ENCODE peak calls at places on chromosomes 12 and 14, in five cellular contexts. One of them, this sample, is unnamed.

GRCh38 chr12:52222692-52223091 is 10.4 kb upstream of the KRT7 start:
- DNase-seq in neural progenitor cell: no peak
- DNase-seq in left ventricle myocardium inferior: no peak
- DNase-seq in substantia nigra: no peak
- DNase-seq in CD8-positive, alpha-beta memory T cell: no peak
- DNase-seq in this sample: no peak

GRCh38 chr12:113359133-113359938 is 949 bp downstream of the PLBD2 start:
- DNase-seq in neural progenitor cell: no peak
- DNase-seq in left ventricle myocardium inferior: peak
- DNase-seq in substantia nigra: peak
- DNase-seq in CD8-positive, alpha-beta memory T cell: no peak
- DNase-seq in this sample: no peak

GRCh38 chr12:40959041-40959440 is 229.1 kb upstream of the PDZRN4 start:
- DNase-seq in neural progenitor cell: no peak
- DNase-seq in left ventricle myocardium inferior: no peak
- DNase-seq in substantia nigra: no peak
- DNase-seq in CD8-positive, alpha-beta memory T cell: no peak
- DNase-seq in this sample: peak

GRCh38 chr12:89183985-89184435 is 168.3 kb downstream of the DUSP6 start:
- DNase-seq in neural progenitor cell: no peak
- DNase-seq in left ventricle myocardium inferior: peak
- DNase-seq in substantia nigra: no peak
- DNase-seq in CD8-positive, alpha-beta memory T cell: no peak
- DNase-seq in this sample: no peak

GRCh38 chr12:117875652-117876491 is 92.9 kb downstream of the KSR2 start:
- DNase-seq in neural progenitor cell: peak
- DNase-seq in left ventricle myocardium inferior: no peak
- DNase-seq in substantia nigra: peak
- DNase-seq in CD8-positive, alpha-beta memory T cell: peak
- DNase-seq in this sample: no peak

GRCh38 chr12:117596968-117597367 is 235.5 kb upstream of the NOS1 start:
- DNase-seq in neural progenitor cell: no peak
- DNase-seq in left ventricle myocardium inferior: no peak
- DNase-seq in substantia nigra: no peak
- DNase-seq in CD8-positive, alpha-beta memory T cell: no peak
- DNase-seq in this sample: no peak

GRCh38 chr14:30005114-30005698 is 77.6 kb upstream of the PRKD1 start:
- DNase-seq in neural progenitor cell: peak
- DNase-seq in left ventricle myocardium inferior: no peak
- DNase-seq in substantia nigra: no peak
- DNase-seq in CD8-positive, alpha-beta memory T cell: no peak
- DNase-seq in this sample: peak

GRCh38 chr14:88386395-88386794 is 938 bp downstream of the SPATA7 start:
- DNase-seq in neural progenitor cell: no peak
- DNase-seq in left ventricle myocardium inferior: no peak
- DNase-seq in substantia nigra: no peak
- DNase-seq in CD8-positive, alpha-beta memory T cell: no peak
- DNase-seq in this sample: no peak

GRCh38 chr14:84006643-84007137 is 1523.3 kb upstream of the FLRT2 start:
- DNase-seq in neural progenitor cell: peak
- DNase-seq in left ventricle myocardium inferior: no peak
- DNase-seq in substantia nigra: no peak
- DNase-seq in CD8-positive, alpha-beta memory T cell: no peak
- DNase-seq in this sample: peak

GRCh38 chr12:124566181-124567034 is 1.0 kb downstream of the NCOR2 start:
- DNase-seq in neural progenitor cell: peak
- DNase-seq in left ventricle myocardium inferior: peak
- DNase-seq in substantia nigra: peak
- DNase-seq in CD8-positive, alpha-beta memory T cell: peak
- DNase-seq in this sample: peak

GRCh38 chr12:124564232-124564958 is 3.0 kb downstream of the NCOR2 start:
- DNase-seq in neural progenitor cell: peak
- DNase-seq in left ventricle myocardium inferior: no peak
- DNase-seq in substantia nigra: peak
- DNase-seq in CD8-positive, alpha-beta memory T cell: no peak
- DNase-seq in this sample: no peak

GRCh38 chr12:124563809-124564208 is 3.6 kb downstream of the NCOR2 start:
- DNase-seq in neural progenitor cell: no peak
- DNase-seq in left ventricle myocardium inferior: no peak
- DNase-seq in substantia nigra: no peak
- DNase-seq in CD8-positive, alpha-beta memory T cell: no peak
- DNase-seq in this sample: no peak

GRCh38 chr12:124565656-124566180 is 1.7 kb downstream of the NCOR2 start:
- DNase-seq in neural progenitor cell: no peak
- DNase-seq in left ventricle myocardium inferior: no peak
- DNase-seq in substantia nigra: no peak
- DNase-seq in CD8-positive, alpha-beta memory T cell: no peak
- DNase-seq in this sample: no peak

DNA sequence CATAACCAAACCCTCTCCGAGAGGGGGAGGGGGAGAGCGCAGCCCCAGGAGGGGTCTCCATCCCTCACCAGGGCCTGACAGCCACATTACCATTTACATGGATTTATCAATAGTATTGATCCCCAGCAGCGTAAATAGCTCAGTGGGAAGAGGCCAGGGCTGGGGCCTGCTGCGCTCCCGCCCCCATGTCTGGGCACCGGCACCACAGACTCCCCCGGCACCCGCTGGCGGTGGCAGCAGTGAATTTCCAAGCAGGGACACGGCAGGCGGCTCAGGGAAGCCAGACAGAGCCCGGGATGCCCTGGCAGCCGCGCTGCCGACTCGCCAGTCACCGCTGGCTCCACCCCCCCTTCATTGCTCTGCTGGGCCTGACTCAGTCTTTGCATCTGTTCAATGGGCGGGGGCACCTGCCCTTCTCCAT is 2.3 kb downstream of the NCOR2 start:
- DNase-seq in neural progenitor cell: peak
- DNase-seq in left ventricle myocardium inferior: no peak
- DNase-seq in substantia nigra: peak
- DNase-seq in CD8-positive, alpha-beta memory T cell: no peak
- DNase-seq in this sample: no peak
- H3K27ac ChIP-seq in neural progenitor cell: no peak
- H3K27ac ChIP-seq in left ventricle myocardium inferior: peak
- H3K27ac ChIP-seq in substantia nigra: peak
- H3K27ac ChIP-seq in CD8-positive, alpha-beta memory T cell: no peak
- H3K27ac ChIP-seq in this sample: no peak

GRCh38 chr14:104585966-104586702 is 6.6 kb downstream of the C14orf180 start:
- DNase-seq in neural progenitor cell: no peak
- DNase-seq in left ventricle myocardium inferior: peak
- DNase-seq in substantia nigra: no peak
- DNase-seq in CD8-positive, alpha-beta memory T cell: no peak
- DNase-seq in this sample: no peak
- H3K27ac ChIP-seq in neural progenitor cell: no peak
- H3K27ac ChIP-seq in left ventricle myocardium inferior: peak
- H3K27ac ChIP-seq in substantia nigra: no peak
- H3K27ac ChIP-seq in CD8-positive, alpha-beta memory T cell: no peak
- H3K27ac ChIP-seq in this sample: no peak

GRCh38 chr12:47863467-47863866 is 41.3 kb downstream of the VDR start:
- DNase-seq in neural progenitor cell: no peak
- DNase-seq in left ventricle myocardium inferior: no peak
- DNase-seq in substantia nigra: no peak
- DNase-seq in CD8-positive, alpha-beta memory T cell: no peak
- DNase-seq in this sample: peak
- H3K27ac ChIP-seq in neural progenitor cell: no peak
- H3K27ac ChIP-seq in left ventricle myocardium inferior: no peak
- H3K27ac ChIP-seq in substantia nigra: no peak
- H3K27ac ChIP-seq in CD8-positive, alpha-beta memory T cell: no peak
- H3K27ac ChIP-seq in this sample: peak

GRCh38 chr12:123064885-123065619 is 84.6 kb downstream of the ARL6IP4 start:
- DNase-seq in neural progenitor cell: no peak
- DNase-seq in left ventricle myocardium inferior: no peak
- DNase-seq in substantia nigra: no peak
- DNase-seq in CD8-positive, alpha-beta memory T cell: no peak
- DNase-seq in this sample: no peak
- H3K27ac ChIP-seq in neural progenitor cell: no peak
- H3K27ac ChIP-seq in left ventricle myocardium inferior: peak
- H3K27ac ChIP-seq in substantia nigra: peak
- H3K27ac ChIP-seq in CD8-positive, alpha-beta memory T cell: no peak
- H3K27ac ChIP-seq in this sample: no peak

DNA sequence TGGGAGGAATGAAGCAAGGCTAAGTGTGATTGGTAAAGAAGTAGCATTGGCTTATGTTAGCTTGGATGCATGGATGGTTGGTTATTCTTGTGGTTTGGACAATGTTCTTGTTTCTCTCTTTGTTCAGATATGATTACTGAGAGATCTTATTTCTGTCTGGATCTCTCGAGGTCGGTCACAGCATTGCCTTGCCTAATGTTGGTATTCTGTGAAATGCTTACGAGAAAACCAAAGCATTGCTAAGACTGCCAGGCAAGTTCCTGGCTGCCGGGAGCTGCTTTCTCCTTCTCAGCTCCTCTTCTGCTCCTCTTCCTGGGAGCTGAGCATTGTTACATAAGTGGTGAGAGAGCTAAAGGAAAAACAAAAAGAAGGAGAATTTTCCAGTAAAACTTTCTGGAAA is 7.4 kb upstream of the RND1 start:
- DNase-seq in neural progenitor cell: no peak
- DNase-seq in left ventricle myocardium inferior: no peak
- DNase-seq in substantia nigra: no peak
- DNase-seq in CD8-positive, alpha-beta memory T cell: no peak
- DNase-seq in this sample: no peak
- H3K27ac ChIP-seq in neural progenitor cell: no peak
- H3K27ac ChIP-seq in left ventricle myocardium inferior: no peak
- H3K27ac ChIP-seq in substantia nigra: no peak
- H3K27ac ChIP-seq in CD8-positive, alpha-beta memory T cell: no peak
- H3K27ac ChIP-seq in this sample: no peak

DNA sequence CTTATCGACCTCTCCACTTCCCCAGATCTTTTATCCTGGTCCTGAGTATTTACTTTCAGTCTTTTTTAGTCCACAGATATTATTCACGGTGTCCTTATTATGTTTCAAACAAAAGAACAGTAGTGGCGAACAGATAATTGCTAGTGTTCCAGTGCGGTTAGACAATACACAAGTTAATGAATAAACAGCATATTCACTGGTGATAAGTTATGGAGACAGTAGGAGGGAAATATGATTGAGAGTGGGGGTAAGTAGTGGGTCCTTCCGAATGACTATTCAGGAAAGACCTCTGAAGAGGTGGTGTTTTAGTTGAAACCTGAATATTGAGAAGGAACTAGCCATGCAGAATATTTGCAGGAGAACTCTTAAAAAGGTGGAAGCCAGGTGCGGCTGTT is 716 bp downstream of the TMEM260 start:
- DNase-seq in neural progenitor cell: no peak
- DNase-seq in left ventricle myocardium inferior: no peak
- DNase-seq in substantia nigra: no peak
- DNase-seq in CD8-positive, alpha-beta memory T cell: no peak
- DNase-seq in this sample: no peak
- H3K27ac ChIP-seq in neural progenitor cell: no peak
- H3K27ac ChIP-seq in left ventricle myocardium inferior: peak
- H3K27ac ChIP-seq in substantia nigra: peak
- H3K27ac ChIP-seq in CD8-positive, alpha-beta memory T cell: peak
- H3K27ac ChIP-seq in this sample: peak

GRCh38 chr14:57390806-57391562 is 598 bp downstream of the NAA30 start:
- DNase-seq in neural progenitor cell: peak
- DNase-seq in left ventricle myocardium inferior: peak
- DNase-seq in substantia nigra: peak
- DNase-seq in CD8-positive, alpha-beta memory T cell: peak
- DNase-seq in this sample: no peak

GRCh38 chr14:57389646-57390036 is 745 bp upstream of the NAA30 start:
- DNase-seq in neural progenitor cell: no peak
- DNase-seq in left ventricle myocardium inferior: no peak
- DNase-seq in substantia nigra: no peak
- DNase-seq in CD8-positive, alpha-beta memory T cell: no peak
- DNase-seq in this sample: no peak

GRCh38 chr14:57390037-57390805 is at the start of gene NAA30:
- DNase-seq in neural progenitor cell: peak
- DNase-seq in left ventricle myocardium inferior: peak
- DNase-seq in substantia nigra: peak
- DNase-seq in CD8-positive, alpha-beta memory T cell: peak
- DNase-seq in this sample: peak

GRCh38 chr14:57391609-57392195 is 1.3 kb downstream of the NAA30 start:
- DNase-seq in neural progenitor cell: peak
- DNase-seq in left ventricle myocardium inferior: no peak
- DNase-seq in substantia nigra: no peak
- DNase-seq in CD8-positive, alpha-beta memory T cell: peak
- DNase-seq in this sample: no peak

DNA sequence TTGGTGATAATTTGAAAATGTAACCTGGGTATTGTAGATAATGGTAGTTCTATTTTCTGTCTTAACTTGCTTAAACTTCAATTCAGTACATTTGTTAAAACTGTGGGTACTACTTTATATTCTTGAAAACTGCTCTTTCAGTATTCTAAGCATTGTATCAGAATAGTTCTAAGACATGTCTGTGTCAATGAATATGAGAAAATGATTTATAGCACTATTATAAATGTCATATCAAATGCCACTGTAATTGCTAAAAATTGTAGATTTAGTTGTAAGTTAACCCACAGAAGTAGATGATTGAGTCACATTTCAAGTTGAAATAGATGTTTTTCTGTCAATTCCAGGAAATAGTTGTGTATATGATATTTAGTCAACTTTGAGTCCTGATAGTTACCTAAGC is 2.4 kb downstream of the NAA30 start:
- DNase-seq in neural progenitor cell: no peak
- DNase-seq in left ventricle myocardium inferior: no peak
- DNase-seq in substantia nigra: no peak
- DNase-seq in CD8-positive, alpha-beta memory T cell: no peak
- DNase-seq in this sample: no peak
- H3K27ac ChIP-seq in neural progenitor cell: no peak
- H3K27ac ChIP-seq in left ventricle myocardium inferior: no peak
- H3K27ac ChIP-seq in substantia nigra: no peak
- H3K27ac ChIP-seq in CD8-positive, alpha-beta memory T cell: no peak
- H3K27ac ChIP-seq in this sample: no peak